ENCODE peak calls at places on chromosomes 3 and 15, in ten cellular contexts. X, I, D, T, V, K, H, Q, C and Y are unnamed samples.

GRCh38 chr3:24591661-24592555 is 97.3 kb upstream of the THRB start:
- ATAC-seq in X (no peak), I (no peak), D (no peak), T (no peak), V (no peak), K (no peak), H (no peak), Q (no peak), C (no peak), Y (no peak)

GRCh38 chr3:98531622-98532274 is at the start of gene GPR15:
- ATAC-seq in X (no peak), I (no peak), D (no peak), T (no peak), V (no peak), K (no peak), H (peak), Q (no peak), C (no peak), Y (no peak)

GRCh38 chr3:165816209-165816608 is 21.0 kb downstream of the BCHE start:
- ATAC-seq in X (no peak), I (no peak), D (no peak), T (no peak), V (no peak), K (no peak), H (no peak), Q (no peak), C (no peak), Y (no peak)

GRCh38 chr15:80028937-80029336 is 30.5 kb upstream of the ZFAND6 start:
- ATAC-seq in X (no peak), I (no peak), D (no peak), T (no peak), V (no peak), K (no peak), H (no peak), Q (no peak), C (no peak), Y (no peak)

GRCh38 chr15:78139564-78139963 is 8.3 kb upstream of the CIB2 start:
- ATAC-seq in X (no peak), I (no peak), D (peak), T (no peak), V (no peak), K (no peak), H (no peak), Q (no peak), C (no peak), Y (no peak)

GRCh38 chr3:119380697-119381096 is 82.7 kb downstream of the TMEM39A start:
- ATAC-seq in X (no peak), I (no peak), D (peak), T (peak), V (no peak), K (peak), H (no peak), Q (no peak), C (no peak), Y (no peak)

GRCh38 chr3:42652251-42652610 is 1.3 kb upstream of the ZBTB47 start:
- ATAC-seq in X (no peak), I (no peak), D (no peak), T (no peak), V (no peak), K (no peak), H (no peak), Q (no peak), C (no peak), Y (no peak)

GRCh38 chr3:36164400-36164799 is 215.9 kb upstream of the STAC start:
- ATAC-seq in X (no peak), I (no peak), D (no peak), T (no peak), V (no peak), K (no peak), H (no peak), Q (no peak), C (no peak), Y (no peak)

GRCh38 chr3:58047806-58048205 is 39.6 kb downstream of the FLNB start:
- ATAC-seq in X (no peak), I (no peak), D (no peak), T (no peak), V (no peak), K (no peak), H (no peak), Q (no peak), C (no peak), Y (peak)

GRCh38 chr3:61824553-61825135 is 263.3 kb downstream of the PTPRG start:
- ATAC-seq in X (no peak), I (no peak), D (no peak), T (no peak), V (no peak), K (no peak), H (no peak), Q (no peak), C (no peak), Y (no peak)

GRCh38 chr3:46271209-46271608 is 28.9 kb downstream of the CCR3 start:
- ATAC-seq in X (no peak), I (no peak), D (peak), T (no peak), V (no peak), K (no peak), H (no peak), Q (no peak), C (no peak), Y (no peak)

GRCh38 chr3:133209871-133210550 is 171.8 kb downstream of the TMEM108 start:
- ATAC-seq in X (no peak), I (no peak), D (no peak), T (no peak), V (no peak), K (no peak), H (no peak), Q (no peak), C (no peak), Y (no peak)

GRCh38 chr3:155934215-155934614 is 63.8 kb downstream of the GMPS start:
- ATAC-seq in X (no peak), I (no peak), D (no peak), T (no peak), V (no peak), K (peak), H (no peak), Q (peak), C (peak), Y (peak)

GRCh38 chr15:89681146-89681545 is 2.0 kb upstream of the PLIN1 start:
- ATAC-seq in X (no peak), I (no peak), D (peak), T (no peak), V (no peak), K (peak), H (no peak), Q (no peak), C (peak), Y (no peak)

GRCh38 chr3:52494446-52494845 is 692 bp upstream of the STAB1 start:
- ATAC-seq in X (no peak), I (no peak), D (no peak), T (no peak), V (no peak), K (no peak), H (no peak), Q (no peak), C (no peak), Y (no peak)

GRCh38 chr3:113247664-113248458 is 36.5 kb downstream of the BOC start:
- ATAC-seq in X (no peak), I (no peak), D (no peak), T (no peak), V (no peak), K (peak), H (no peak), Q (peak), C (peak), Y (peak)

GRCh38 chr15:41852736-41853135 is 14.1 kb downstream of the PLA2G4B start:
- ATAC-seq in X (no peak), I (no peak), D (no peak), T (no peak), V (no peak), K (no peak), H (no peak), Q (no peak), C (no peak), Y (no peak)

GRCh38 chr15:39434751-39435238 is 146.1 kb upstream of the THBS1 start:
- ATAC-seq in X (no peak), I (no peak), D (peak), T (peak), V (no peak), K (no peak), H (no peak), Q (no peak), C (peak), Y (no peak)

GRCh38 chr15:52651868-52652267 is 27.3 kb downstream of the ATOSA start:
- ATAC-seq in X (peak), I (peak), D (peak), T (peak), V (peak), K (peak), H (peak), Q (peak), C (peak), Y (peak)

GRCh38 chr3:129065727-129066087 is 5.1 kb downstream of the GP9 start:
- ATAC-seq in X (no peak), I (no peak), D (no peak), T (no peak), V (no peak), K (no peak), H (no peak), Q (no peak), C (no peak), Y (no peak)

GRCh38 chr3:4712109-4712508 is 219.0 kb downstream of the ITPR1 start:
- ATAC-seq in X (no peak), I (peak), D (peak), T (peak), V (no peak), K (no peak), H (no peak), Q (no peak), C (peak), Y (peak)

GRCh38 chr15:89662893-89663673 is 7.8 kb upstream of the KIF7 start:
- ATAC-seq in X (no peak), I (peak), D (peak), T (peak), V (no peak), K (peak), H (no peak), Q (peak), C (peak), Y (peak)

GRCh38 chr3:42936157-42936981 is 30.4 kb downstream of the ZNF662 start:
- ATAC-seq in X (no peak), I (no peak), D (no peak), T (peak), V (no peak), K (peak), H (no peak), Q (no peak), C (peak), Y (peak)

GRCh38 chr15:101055411-101055810 is 136.3 kb downstream of the LRRK1 start:
- ATAC-seq in X (no peak), I (no peak), D (no peak), T (no peak), V (no peak), K (no peak), H (no peak), Q (no peak), C (no peak), Y (no peak)

GRCh38 chr15:65926459-65926858 is 57.2 kb downstream of the RAB11A start:
- ATAC-seq in X (no peak), I (no peak), D (no peak), T (no peak), V (no peak), K (no peak), H (no peak), Q (no peak), C (no peak), Y (no peak)

GRCh38 chr3:79538-79937 is 117.0 kb upstream of the CHL1 start:
- ATAC-seq in X (no peak), I (no peak), D (no peak), T (no peak), V (no peak), K (no peak), H (no peak), Q (no peak), C (no peak), Y (no peak)

GRCh38 chr15:73021139-73021621 is 31.1 kb upstream of the NEO1 start:
- ATAC-seq in X (no peak), I (no peak), D (no peak), T (no peak), V (no peak), K (no peak), H (no peak), Q (no peak), C (no peak), Y (no peak)

GRCh38 chr15:66823601-66824000 is 121.6 kb downstream of the SMAD6 start:
- ATAC-seq in X (no peak), I (no peak), D (no peak), T (no peak), V (no peak), K (no peak), H (no peak), Q (no peak), C (no peak), Y (no peak)

GRCh38 chr3:130737622-130738021 is 9.0 kb downstream of the PIK3R4 start:
- ATAC-seq in X (no peak), I (no peak), D (no peak), T (no peak), V (no peak), K (no peak), H (no peak), Q (no peak), C (no peak), Y (no peak)

GRCh38 chr3:177337548-177338331 is 140.5 kb upstream of the TBL1XR1 start:
- ATAC-seq in X (no peak), I (no peak), D (no peak), T (no peak), V (peak), K (no peak), H (peak), Q (no peak), C (peak), Y (no peak)

GRCh38 chr3:124804875-124805274 is 74.6 kb downstream of the UMPS start:
- ATAC-seq in X (no peak), I (no peak), D (no peak), T (no peak), V (no peak), K (no peak), H (no peak), Q (no peak), C (no peak), Y (no peak)

GRCh38 chr3:71127463-71128243 is 455.9 kb downstream of the FOXP1 start:
- ATAC-seq in X (peak), I (no peak), D (no peak), T (peak), V (peak), K (peak), H (peak), Q (no peak), C (no peak), Y (no peak)

GRCh38 chr3:138070006-138070405 is 45.4 kb downstream of the DZIP1L start:
- ATAC-seq in X (no peak), I (no peak), D (no peak), T (no peak), V (no peak), K (no peak), H (no peak), Q (no peak), C (no peak), Y (no peak)

GRCh38 chr3:119665954-119666559 is 5.7 kb upstream of the POPDC2 start:
- ATAC-seq in X (no peak), I (no peak), D (no peak), T (no peak), V (no peak), K (peak), H (no peak), Q (peak), C (no peak), Y (no peak)

GRCh38 chr15:33215941-33216872 is 21.7 kb upstream of the FMN1 start:
- ATAC-seq in X (no peak), I (no peak), D (peak), T (peak), V (no peak), K (no peak), H (no peak), Q (no peak), C (no peak), Y (no peak)